ENCODE peak calls at places on chromosome 16, in nine cellular contexts. R is tibial artery; F is stimulated activated CD4-positive, alpha-beta T cell treated with anti-CD3 and anti-CD28 coated beads, Interleukin-1b, Interleukin-23, amount 100 ng/mL, for 24 hours; W is anterior cingulate cortex; B is effector CD4-positive, alpha-beta T cell; C is GM18507; A is neural crest cell; D is activated CD8-positive, alpha-beta memory T cell treated with anti-CD3 and anti-CD28 coated beads, Interleukin-2, amount 10 ng/mL, durations not matched to agents 7 days and 5 days; H is GM12892. L is an unnamed sample.

GRCh38 chr16:50267151-50267631 is 840 bp downstream of the ADCY7 start:
- DNase-seq in R (peak; percentile 53), F (no peak), W (no peak), B (no peak), C (no peak), A (no peak), D (no peak), H (no peak), L (no peak)

GRCh38 chr16:7285520-7285919 is 47.1 kb upstream of the RBFOX1 start:
- DNase-seq in R (no peak), F (no peak), W (no peak), B (no peak), C (no peak), A (no peak), D (no peak), H (no peak), L (no peak)

GRCh38 chr16:79632289-79632688 is 31.8 kb upstream of the MAF start:
- DNase-seq in R (no peak), F (no peak), W (no peak), B (no peak), C (no peak), A (no peak), D (peak; percentile 79), H (no peak), L (no peak)

GRCh38 chr16:85823328-85823920 is 23.9 kb downstream of the COX4I1 start:
- DNase-seq in R (no peak), F (no peak), W (no peak), B (no peak), C (no peak), A (no peak), D (no peak), H (no peak), L (no peak)

GRCh38 chr16:27097671-27098275 is 31.0 kb downstream of the C16orf82 start:
- DNase-seq in R (peak; percentile 73), F (no peak), W (no peak), B (no peak), C (no peak), A (no peak), D (no peak), H (no peak), L (no peak)

GRCh38 chr16:66618588-66618987 is 14.1 kb downstream of the CMTM3 start:
- DNase-seq in R (peak; percentile 79), F (no peak), W (no peak), B (no peak), C (no peak), A (no peak), D (no peak), H (no peak), L (no peak)

GRCh38 chr16:84482001-84482891 is 22.2 kb downstream of the MEAK7 start:
- DNase-seq in R (no peak), F (no peak), W (no peak), B (no peak), C (no peak), A (no peak), D (peak; percentile 31), H (no peak), L (no peak)

GRCh38 chr16:66273644-66274334 is 92.7 kb upstream of the CDH5 start:
- DNase-seq in R (no peak), F (no peak), W (no peak), B (no peak), C (no peak), A (no peak), D (peak; percentile 25), H (no peak), L (no peak)

GRCh38 chr16:49440156-49441065 is 66.8 kb downstream of the C16orf78 start:
- DNase-seq in R (peak; percentile 20), F (no peak), W (no peak), B (no peak), C (no peak), A (no peak), D (no peak), H (no peak), L (no peak)

GRCh38 chr16:57115504-57116182 is 23.3 kb downstream of the CPNE2 start:
- DNase-seq in R (peak; percentile 70), F (no peak), W (peak; percentile 88), B (no peak), C (no peak), A (peak; percentile 63), D (no peak), H (no peak), L (no peak)

GRCh38 chr16:86430814-86431213 is 79.5 kb upstream of the FOXF1 start:
- DNase-seq in R (no peak), F (no peak), W (no peak), B (no peak), C (no peak), A (no peak), D (no peak), H (no peak), L (no peak)

L was measured in GM12891.